ENCODE peak calls at places on chromosomes 16 and 17, in four cellular contexts. One of them, this sample, is unnamed.

GRCh38 chr17:15999974-16000827 is 577 bp downstream of the TTC19 start:
- DNase-seq in GM12878: no peak
- DNase-seq in K562: peak
- DNase-seq in HepG2: peak
- DNase-seq in this sample: no peak

GRCh38 chr17:43169561-43170139 is 1.4 kb upstream of the NBR1 start:
- DNase-seq in GM12878: no peak
- DNase-seq in K562: peak
- DNase-seq in HepG2: peak
- DNase-seq in this sample: peak

GRCh38 chr17:38871247-38871991 is 1.6 kb downstream of the LASP1 start:
- DNase-seq in GM12878: peak
- DNase-seq in K562: peak
- DNase-seq in HepG2: peak
- DNase-seq in this sample: peak

GRCh38 chr16:50584033-50584722 is 36.0 kb downstream of the NKD1 start:
- DNase-seq in GM12878: no peak
- DNase-seq in K562: peak
- DNase-seq in HepG2: no peak
- DNase-seq in this sample: no peak

GRCh38 chr16:79328327-79329162 is 272.0 kb downstream of the MAF start:
- DNase-seq in GM12878: no peak
- DNase-seq in K562: no peak
- DNase-seq in HepG2: no peak
- DNase-seq in this sample: no peak

GRCh38 chr17:70357196-70357595 is 187.9 kb downstream of the KCNJ2 start:
- DNase-seq in GM12878: no peak
- DNase-seq in K562: no peak
- DNase-seq in HepG2: no peak
- DNase-seq in this sample: no peak

GRCh38 chr17:73496232-73496631 is 148.0 kb downstream of the SDK2 start:
- DNase-seq in GM12878: no peak
- DNase-seq in K562: no peak
- DNase-seq in HepG2: no peak
- DNase-seq in this sample: no peak

GRCh38 chr17:55577011-55577586 is 65.8 kb upstream of the SMIM36 start:
- DNase-seq in GM12878: peak
- DNase-seq in K562: peak
- DNase-seq in HepG2: no peak
- DNase-seq in this sample: no peak

GRCh38 chr17:44502598-44503079 is 567 bp downstream of the GPATCH8 start:
- DNase-seq in GM12878: no peak
- DNase-seq in K562: peak
- DNase-seq in HepG2: no peak
- DNase-seq in this sample: peak

DNA sequence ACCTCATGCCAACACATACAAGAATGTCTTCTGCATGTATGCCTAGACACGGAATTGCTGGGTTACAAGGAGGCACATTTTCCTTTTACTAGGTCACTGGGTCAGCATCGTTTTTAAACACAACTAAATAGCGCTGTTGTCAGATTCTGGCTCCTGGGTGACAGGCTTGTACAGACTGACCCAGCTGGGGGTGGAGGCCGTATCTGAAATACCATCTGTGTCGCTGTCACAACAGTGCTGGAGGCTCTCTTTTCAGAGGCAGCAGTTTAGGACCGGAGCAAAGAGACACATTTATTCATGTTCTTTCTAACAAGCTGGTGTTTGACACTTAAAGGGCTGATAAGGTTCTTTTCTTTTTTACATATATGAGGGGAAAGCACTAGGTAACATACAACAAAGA is 403.0 kb upstream of the ASIC2 start:
- DNase-seq in GM12878: no peak
- DNase-seq in K562: peak
- DNase-seq in HepG2: no peak
- DNase-seq in this sample: no peak
- TF ChIP-seq CHD2 in GM12878: no peak
- TF ChIP-seq CHD2 in K562: no peak
- TF ChIP-seq CHD2 in HepG2: no peak
- TF ChIP-seq CHD2 in this sample: no peak

GRCh38 chr16:52368899-52369298 is 178.0 kb downstream of the TOX3 start:
- DNase-seq in GM12878: no peak
- DNase-seq in K562: no peak
- DNase-seq in HepG2: no peak
- DNase-seq in this sample: no peak
- TF ChIP-seq CHD4 in GM12878: no peak
- TF ChIP-seq CHD4 in K562: no peak
- TF ChIP-seq CHD4 in HepG2: no peak
- TF ChIP-seq CHD4 in this sample: no peak

DNA sequence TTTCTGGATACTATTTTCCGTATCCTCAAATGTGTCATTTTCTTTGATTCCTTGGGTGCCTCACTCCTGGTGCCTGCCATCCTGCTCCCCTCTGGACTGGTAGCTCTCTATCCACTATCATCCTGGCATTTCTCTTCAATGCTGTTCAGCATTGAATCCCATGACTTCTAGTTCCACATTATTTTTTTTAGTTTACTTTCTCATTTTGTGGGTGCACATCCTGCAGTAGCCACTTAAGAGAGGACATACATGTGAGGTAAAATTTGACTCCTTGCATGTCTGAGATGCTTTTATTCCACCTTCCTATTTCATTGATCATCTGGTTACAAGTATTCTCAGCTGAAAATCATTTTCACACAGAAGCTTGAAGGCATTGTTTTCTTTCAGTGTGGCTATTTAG is 19.1 kb downstream of the ALOX15 start:
- DNase-seq in GM12878: no peak
- DNase-seq in K562: no peak
- DNase-seq in HepG2: no peak
- DNase-seq in this sample: no peak
- TF ChIP-seq REST in GM12878: no peak
- TF ChIP-seq REST in K562: no peak
- TF ChIP-seq REST in HepG2: no peak
- TF ChIP-seq REST in this sample: no peak

GRCh38 chr16:49019826-49020401 is 261.7 kb downstream of the CBLN1 start:
- DNase-seq in GM12878: no peak
- DNase-seq in K562: no peak
- DNase-seq in HepG2: no peak
- DNase-seq in this sample: no peak
- TF ChIP-seq CHD2 in GM12878: no peak
- TF ChIP-seq CHD2 in K562: no peak
- TF ChIP-seq CHD2 in HepG2: no peak
- TF ChIP-seq CHD2 in this sample: no peak

GRCh38 chr16:30430428-30430970 is 669 bp upstream of the DCTPP1 start:
- DNase-seq in GM12878: no peak
- DNase-seq in K562: no peak
- DNase-seq in HepG2: peak
- DNase-seq in this sample: no peak
- TF ChIP-seq CHD4 in GM12878: no peak
- TF ChIP-seq CHD4 in K562: no peak
- TF ChIP-seq CHD4 in HepG2: no peak
- TF ChIP-seq CHD4 in this sample: no peak

GRCh38 chr16:12925026-12925425 is 23.6 kb downstream of the SHISA9 start:
- DNase-seq in GM12878: no peak
- DNase-seq in K562: no peak
- DNase-seq in HepG2: no peak
- DNase-seq in this sample: no peak

GRCh38 chr16:12930881-12931280 is 29.5 kb downstream of the SHISA9 start:
- DNase-seq in GM12878: no peak
- DNase-seq in K562: no peak
- DNase-seq in HepG2: no peak
- DNase-seq in this sample: no peak

DNA sequence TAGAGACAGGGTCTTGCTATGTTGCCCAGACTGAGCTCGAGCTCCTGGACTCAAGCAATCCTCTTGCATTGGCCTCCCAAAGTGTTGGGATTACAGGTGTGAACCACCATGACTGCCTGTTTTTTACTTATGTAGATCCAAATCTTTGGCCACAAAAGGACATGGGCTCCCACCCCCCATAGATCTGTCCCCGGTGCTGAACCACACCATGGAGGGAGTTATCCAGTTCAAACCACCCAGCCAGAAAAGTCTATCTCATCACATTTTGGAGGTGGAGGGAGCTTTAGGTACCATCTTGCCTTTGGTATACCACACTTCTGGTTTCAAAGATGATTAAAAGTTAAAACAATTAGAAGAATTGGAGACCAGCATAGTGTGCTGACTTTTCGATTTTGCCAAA is 26.2 kb downstream of the SHISA9 start:
- DNase-seq in GM12878: no peak
- DNase-seq in K562: no peak
- DNase-seq in HepG2: no peak
- DNase-seq in this sample: no peak
- TF ChIP-seq REST in GM12878: peak
- TF ChIP-seq REST in K562: no peak
- TF ChIP-seq REST in HepG2: peak
- TF ChIP-seq REST in this sample: peak

GRCh38 chr16:8923199-8923598 is 40.5 kb downstream of the USP7 start:
- DNase-seq in GM12878: no peak
- DNase-seq in K562: peak
- DNase-seq in HepG2: no peak
- DNase-seq in this sample: no peak
- TF ChIP-seq CHD2 in GM12878: no peak
- TF ChIP-seq CHD2 in K562: no peak
- TF ChIP-seq CHD2 in HepG2: no peak
- TF ChIP-seq CHD2 in this sample: no peak

GRCh38 chr17:9272506-9272905 is 251.2 kb downstream of the NTN1 start:
- DNase-seq in GM12878: no peak
- DNase-seq in K562: no peak
- DNase-seq in HepG2: no peak
- DNase-seq in this sample: no peak
- TF ChIP-seq CHD4 in GM12878: no peak
- TF ChIP-seq CHD4 in K562: no peak
- TF ChIP-seq CHD4 in HepG2: no peak
- TF ChIP-seq CHD4 in this sample: no peak

GRCh38 chr17:59165933-59166342 is 10.4 kb downstream of the PRR11 start:
- DNase-seq in GM12878: peak
- DNase-seq in K562: peak
- DNase-seq in HepG2: peak
- DNase-seq in this sample: peak
- TF ChIP-seq REST in GM12878: no peak
- TF ChIP-seq REST in K562: no peak
- TF ChIP-seq REST in HepG2: no peak
- TF ChIP-seq REST in this sample: no peak